ENCODE peak calls at places on chromosomes 1 and 21, in four cellular contexts. A is IMR-90, S is transverse colon, M is cardiac muscle cell. N is an unnamed sample.

GRCh38 chr1:219542828-219543518 is 69.9 kb downstream of the ZC3H11B start:
- DNase-seq in A (peak; percentile 61), S (no peak), M (no peak), N (no peak)

GRCh38 chr1:161956097-161956496 is 67.6 kb downstream of the OLFML2B start:
- DNase-seq in A (peak; percentile 79), S (no peak), M (no peak), N (no peak)

GRCh38 chr1:230836347-230836746 is 32.0 kb downstream of the C1orf198 start:
- DNase-seq in A (no peak), S (no peak), M (no peak), N (no peak)

GRCh38 chr1:169161512-169162194 is 55.2 kb downstream of the ATP1B1 start:
- DNase-seq in A (no peak), S (no peak), M (no peak), N (no peak)

GRCh38 chr1:172821609-172822274 is 162.8 kb downstream of the FASLG start:
- DNase-seq in S (no peak), M (peak; percentile 22), A (peak; percentile 80), N (no peak)

GRCh38 chr1:180845352-180845751 is 67.3 kb upstream of the KIAA1614 start:
- DNase-seq in M (no peak), S (no peak), A (no peak), N (no peak)

GRCh38 chr21:33840771-33841170 is 74.8 kb downstream of the ATP5PO start:
- DNase-seq in M (no peak), S (no peak), A (peak; percentile 28), N (no peak)

GRCh38 chr1:3009021-3009420 is 12.2 kb upstream of the ACTRT2 start:
- DNase-seq in A (no peak), S (no peak), M (no peak), N (no peak)

GRCh38 chr21:44450999-44451398 is 4.3 kb upstream of the LRRC3 start:
- DNase-seq in S (no peak), M (no peak), A (no peak), N (no peak)

GRCh38 chr1:196459383-196459782 is 148.9 kb downstream of the KCNT2 start:
- DNase-seq in A (no peak), M (no peak), S (no peak), N (no peak)

GRCh38 chr1:32786856-32787255 is 30.3 kb downstream of the YARS1 start:
- DNase-seq in S (no peak), M (no peak), A (no peak), N (no peak)

GRCh38 chr1:24163999-24164398 is 21.1 kb upstream of the IL22RA1 start:
- DNase-seq in A (no peak), M (no peak), S (no peak), N (no peak)

GRCh38 chr21:41711416-41712023 is 55.3 kb downstream of the RIPK4 start:
- DNase-seq in A (no peak), S (peak; percentile 69), M (no peak), N (no peak)

GRCh38 chr1:229192031-229192430 is 78.9 kb upstream of the RAB4A start:
- DNase-seq in A (peak; percentile 35), M (no peak), S (no peak), N (no peak)

GRCh38 chr21:38170283-38170682 is 86.5 kb upstream of the KCNJ15 start:
- DNase-seq in M (no peak), A (peak; percentile 12), S (no peak), N (no peak)

GRCh38 chr21:36035381-36035791 is 24.9 kb downstream of the SETD4 start:
- DNase-seq in M (peak; percentile 92), A (no peak), S (no peak), N (no peak)

GRCh38 chr21:20023199-20023598 is 975.0 kb upstream of the NCAM2 start:
- DNase-seq in M (no peak), A (no peak), S (no peak), N (no peak)

GRCh38 chr1:59669752-59670312 is 144.9 kb upstream of the HOOK1 start:
- DNase-seq in A (peak; percentile 43), M (peak; percentile 26), S (no peak), N (no peak)

GRCh38 chr1:147171399-147172167 is 687 bp downstream of the PRKAB2 start:
- DNase-seq in A (no peak), S (peak; percentile 13), M (no peak), N (no peak)

GRCh38 chr1:165403835-165404482 is 41.0 kb downstream of the RXRG start:
- DNase-seq in A (no peak), M (peak; percentile 57), S (no peak), N (no peak)

GRCh38 chr21:31132574-31133242 is 94.4 kb upstream of the KRTAP19-8 start:
- DNase-seq in S (peak; percentile 43), A (peak; percentile 12), M (no peak), N (no peak)

GRCh38 chr21:28521932-28522826 is 470.5 kb downstream of the LTN1 start:
- DNase-seq in A (peak; percentile 79), M (peak; percentile 49), S (no peak), N (no peak)

GRCh38 chr1:209443975-209444651 is 139.4 kb upstream of the CAMK1G start:
- DNase-seq in S (no peak), A (no peak), M (no peak), N (no peak)

GRCh38 chr1:84143796-84144565 is at the start of gene PRKACB:
- DNase-seq in S (no peak), A (peak; percentile 62), M (no peak), N (no peak)

GRCh38 chr1:6393400-6394187 is at the start of gene ACOT7:
- DNase-seq in A (peak; percentile 78), S (peak; percentile 92), M (peak; percentile 93), N (peak; percentile 40)

GRCh38 chr1:147169171-147169570 is 3.1 kb downstream of the PRKAB2 start:
- DNase-seq in M (no peak), S (no peak), A (no peak), N (no peak)

GRCh38 chr1:167057297-167057688 is 32.9 kb downstream of the GPA33 start:
- DNase-seq in S (no peak), M (peak; percentile 78), A (peak; percentile 9), N (no peak)

DNA sequence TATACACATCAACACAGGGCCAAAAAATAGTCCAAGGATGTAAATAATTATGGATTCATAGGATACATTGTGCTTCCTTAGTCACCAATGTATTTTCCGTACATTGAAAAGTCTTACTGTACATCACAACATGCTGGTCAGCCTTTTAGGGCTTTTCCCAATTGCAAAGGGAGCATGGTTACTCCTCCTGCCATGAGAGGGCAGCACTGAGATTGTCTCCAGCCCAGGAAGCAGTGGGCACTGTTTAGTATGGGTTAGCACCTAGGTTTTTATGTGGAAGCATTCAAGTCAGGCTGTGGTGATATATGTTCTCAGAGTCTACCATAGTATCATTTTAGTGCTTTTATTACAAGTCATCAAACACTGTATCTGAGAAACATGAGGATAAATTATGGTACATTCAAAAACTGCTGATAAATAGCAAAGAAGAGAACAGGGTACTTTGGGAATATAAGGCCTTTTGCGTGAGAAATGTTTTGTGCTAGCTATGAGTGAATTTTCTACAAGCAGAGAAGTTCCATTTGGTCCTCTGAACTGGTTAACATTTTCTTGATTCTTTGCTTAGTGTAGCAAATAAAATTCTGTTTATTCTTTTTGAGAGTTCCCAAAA is 34.0 kb downstream of the ST6GALNAC5 start:
- DNase-seq in A (peak; percentile 58), S (no peak), M (peak; percentile 74), N (no peak)
- TF ChIP-seq CTCF in A (peak; percentile 68), S (no peak), M (peak; percentile 83), N (peak; percentile 34)

GRCh38 chr1:37930246-37931142 is 16.4 kb downstream of the INPP5B start:
- DNase-seq in M (peak; percentile 63), A (peak; percentile 13), S (no peak), N (no peak)
- H3K4me3 ChIP-seq in M (peak overlapping the region; percentile 78), A (no peak overlapping the region), S (no peak overlapping the region), N (peak overlapping the region; percentile 66)

DNA sequence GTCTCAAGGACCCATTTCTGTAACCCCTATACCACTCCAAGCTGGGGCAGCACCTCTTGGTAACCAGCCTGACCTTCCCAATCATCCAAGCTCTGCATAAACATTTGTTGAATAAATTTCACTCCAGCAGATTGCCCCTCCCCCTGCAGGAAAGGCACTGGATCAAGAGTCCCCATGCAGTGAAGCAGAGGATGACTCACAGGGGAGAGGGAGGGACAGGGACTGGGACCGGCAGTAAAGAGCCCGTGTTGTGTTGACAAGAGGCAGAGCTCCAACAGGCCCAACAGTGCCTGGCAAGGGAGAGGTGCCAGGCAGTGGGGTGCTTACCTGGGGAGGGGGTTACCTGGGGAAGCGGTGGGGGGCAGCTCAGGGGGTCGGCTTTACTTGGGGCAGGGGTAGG is 32.3 kb downstream of the SLC9A1 start:
- DNase-seq in A (peak; percentile 73), M (no peak), S (peak; percentile 86), N (no peak)
- H3K4me1 ChIP-seq in A (peaks cover 26% of the 10 kb centered on the region), M (peaks cover 26% of the 10 kb centered on the region), S (peaks cover 61% of the 10 kb centered on the region), N (peaks cover 40% of the 10 kb centered on the region)

GRCh38 chr1:17759114-17759513 is 4.0 kb downstream of the ACTL8 start:
- DNase-seq in A (no peak), S (no peak), M (no peak), N (no peak)
- TF ChIP-seq CTCF in A (peak; percentile 26), S (no peak), M (no peak), N (no peak)